ENCODE peak calls at places on chromosomes 1 and 21, in four cellular contexts. One of them, this sample, is unnamed. For H3K36me3, the result is how much of the 10 kb centered on the place peaks cover.

GRCh38 chr1:183164963-183165362 is 21.1 kb upstream of the LAMC2 start:
- DNase-seq in hepatocyte: no peak
- DNase-seq in mammary epithelial cell: peak
- DNase-seq in fibroblast of lung: no peak
- DNase-seq in this sample: peak

GRCh38 chr21:42343556-42343955 is 7.2 kb downstream of the TFF2 start:
- DNase-seq in hepatocyte: no peak
- DNase-seq in mammary epithelial cell: no peak
- DNase-seq in fibroblast of lung: no peak
- DNase-seq in this sample: no peak

GRCh38 chr1:22228505-22228911 is 85.6 kb upstream of the WNT4 start:
- DNase-seq in hepatocyte: peak
- DNase-seq in mammary epithelial cell: peak
- DNase-seq in fibroblast of lung: no peak
- DNase-seq in this sample: peak

GRCh38 chr1:117147856-117148588 is 26.5 kb upstream of the TRIM45 start:
- DNase-seq in hepatocyte: no peak
- DNase-seq in mammary epithelial cell: peak
- DNase-seq in fibroblast of lung: peak
- DNase-seq in this sample: peak

GRCh38 chr1:55039342-55040082 is at the start of gene PCSK9:
- DNase-seq in hepatocyte: peak
- DNase-seq in mammary epithelial cell: peak
- DNase-seq in fibroblast of lung: peak
- DNase-seq in this sample: peak

GRCh38 chr1:197440730-197441129 is 172.7 kb downstream of the CRB1 start:
- DNase-seq in hepatocyte: no peak
- DNase-seq in mammary epithelial cell: no peak
- DNase-seq in fibroblast of lung: no peak
- DNase-seq in this sample: no peak

GRCh38 chr1:161219078-161219892 is 4.1 kb downstream of the APOA2 start:
- DNase-seq in hepatocyte: no peak
- DNase-seq in mammary epithelial cell: no peak
- DNase-seq in fibroblast of lung: no peak
- DNase-seq in this sample: no peak

GRCh38 chr1:227744668-227745067 is 9.4 kb downstream of the SNAP47 start:
- DNase-seq in hepatocyte: no peak
- DNase-seq in mammary epithelial cell: no peak
- DNase-seq in fibroblast of lung: no peak
- DNase-seq in this sample: no peak

GRCh38 chr1:89627596-89627962 is 5.3 kb upstream of the LRRC8C start:
- DNase-seq in hepatocyte: no peak
- DNase-seq in mammary epithelial cell: no peak
- DNase-seq in fibroblast of lung: no peak
- DNase-seq in this sample: no peak

GRCh38 chr1:208025036-208025435 is 114.1 kb upstream of the CD34 start:
- DNase-seq in hepatocyte: no peak
- DNase-seq in mammary epithelial cell: no peak
- DNase-seq in fibroblast of lung: peak
- DNase-seq in this sample: no peak

GRCh38 chr21:26041441-26042180 is 129.0 kb downstream of the APP start:
- DNase-seq in hepatocyte: no peak
- DNase-seq in mammary epithelial cell: peak
- DNase-seq in fibroblast of lung: peak
- DNase-seq in this sample: peak

GRCh38 chr1:6490181-6491075 is 1.0 kb downstream of the PLEKHG5 start:
- DNase-seq in hepatocyte: peak
- DNase-seq in mammary epithelial cell: peak
- DNase-seq in fibroblast of lung: peak
- DNase-seq in this sample: peak

GRCh38 chr1:184563308-184563707 is 176.5 kb downstream of the C1orf21 start:
- DNase-seq in hepatocyte: peak
- DNase-seq in mammary epithelial cell: peak
- DNase-seq in fibroblast of lung: peak
- DNase-seq in this sample: peak

GRCh38 chr1:30572192-30572591 is 151.2 kb downstream of the MATN1 start:
- DNase-seq in hepatocyte: no peak
- DNase-seq in mammary epithelial cell: peak
- DNase-seq in fibroblast of lung: no peak
- DNase-seq in this sample: no peak

GRCh38 chr1:178918328-178918727 is 47.5 kb upstream of the ANGPTL1 start:
- DNase-seq in hepatocyte: no peak
- DNase-seq in mammary epithelial cell: no peak
- DNase-seq in fibroblast of lung: no peak
- DNase-seq in this sample: no peak

GRCh38 chr1:113452921-113453770 is 62.8 kb downstream of the MAGI3 start:
- DNase-seq in hepatocyte: peak
- DNase-seq in mammary epithelial cell: peak
- DNase-seq in fibroblast of lung: peak
- DNase-seq in this sample: peak

GRCh38 chr21:17775431-17776126 is 43.6 kb downstream of the C21orf91 start:
- DNase-seq in hepatocyte: no peak
- DNase-seq in mammary epithelial cell: no peak
- DNase-seq in fibroblast of lung: no peak
- DNase-seq in this sample: no peak

GRCh38 chr1:25486602-25487001 is 55.9 kb downstream of the MACO1 start:
- DNase-seq in hepatocyte: no peak
- DNase-seq in mammary epithelial cell: peak
- DNase-seq in fibroblast of lung: no peak
- DNase-seq in this sample: no peak

GRCh38 chr1:154454391-154455120 is 47.5 kb upstream of the TDRD10 start:
- DNase-seq in hepatocyte: no peak
- DNase-seq in mammary epithelial cell: no peak
- DNase-seq in fibroblast of lung: no peak
- DNase-seq in this sample: no peak

GRCh38 chr1:9721606-9722377 is 70.3 kb downstream of the PIK3CD start:
- DNase-seq in hepatocyte: peak
- DNase-seq in mammary epithelial cell: no peak
- DNase-seq in fibroblast of lung: peak
- DNase-seq in this sample: peak

GRCh38 chr1:159752135-159752580 is 28.6 kb upstream of the DUSP23 start:
- DNase-seq in hepatocyte: peak
- DNase-seq in mammary epithelial cell: peak
- DNase-seq in fibroblast of lung: peak
- DNase-seq in this sample: no peak

GRCh38 chr21:33327326-33327725 is 2.6 kb downstream of the IFNAR1 start:
- DNase-seq in hepatocyte: no peak
- DNase-seq in mammary epithelial cell: no peak
- DNase-seq in fibroblast of lung: no peak
- DNase-seq in this sample: no peak

GRCh38 chr1:27637052-27637451 is 2.1 kb upstream of the FGR start:
- DNase-seq in hepatocyte: no peak
- DNase-seq in mammary epithelial cell: peak
- DNase-seq in fibroblast of lung: no peak
- DNase-seq in this sample: no peak

GRCh38 chr1:186220911-186221310 is 154.1 kb downstream of the TPR start:
- DNase-seq in hepatocyte: no peak
- DNase-seq in mammary epithelial cell: no peak
- DNase-seq in fibroblast of lung: no peak
- DNase-seq in this sample: no peak

GRCh38 chr1:41805771-41806471 is 112.8 kb downstream of the HIVEP3 start:
- DNase-seq in hepatocyte: no peak
- DNase-seq in mammary epithelial cell: no peak
- DNase-seq in fibroblast of lung: no peak
- DNase-seq in this sample: no peak

GRCh38 chr1:25871704-25872494 is 3.6 kb downstream of the PAQR7 start:
- DNase-seq in hepatocyte: no peak
- DNase-seq in mammary epithelial cell: no peak
- DNase-seq in fibroblast of lung: no peak
- DNase-seq in this sample: no peak

GRCh38 chr1:233523047-233523446 is 90.9 kb upstream of the KCNK1 start:
- DNase-seq in hepatocyte: no peak
- DNase-seq in mammary epithelial cell: no peak
- DNase-seq in fibroblast of lung: no peak
- DNase-seq in this sample: no peak

GRCh38 chr1:113913312-113913668 is 8.2 kb downstream of the DCLRE1B start:
- DNase-seq in hepatocyte: no peak
- DNase-seq in mammary epithelial cell: no peak
- DNase-seq in fibroblast of lung: no peak
- DNase-seq in this sample: no peak

GRCh38 chr1:10253755-10254154 is 43.4 kb downstream of the KIF1B start:
- DNase-seq in hepatocyte: peak
- DNase-seq in mammary epithelial cell: peak
- DNase-seq in fibroblast of lung: peak
- DNase-seq in this sample: peak

GRCh38 chr1:212606734-212607205 is 1.8 kb upstream of the ATF3 start:
- DNase-seq in hepatocyte: peak
- DNase-seq in mammary epithelial cell: peak
- DNase-seq in fibroblast of lung: no peak
- DNase-seq in this sample: peak

GRCh38 chr1:212607924-212608208 is 695 bp upstream of the ATF3 start:
- DNase-seq in hepatocyte: no peak
- DNase-seq in mammary epithelial cell: no peak
- DNase-seq in fibroblast of lung: no peak
- DNase-seq in this sample: no peak

GRCh38 chr1:212608209-212608955 is at the start of gene ATF3:
- DNase-seq in hepatocyte: peak
- DNase-seq in mammary epithelial cell: peak
- DNase-seq in fibroblast of lung: peak
- DNase-seq in this sample: peak

GRCh38 chr1:212606042-212606733 is 2.4 kb upstream of the ATF3 start:
- DNase-seq in hepatocyte: no peak
- DNase-seq in mammary epithelial cell: no peak
- DNase-seq in fibroblast of lung: no peak
- DNase-seq in this sample: no peak

DNA sequence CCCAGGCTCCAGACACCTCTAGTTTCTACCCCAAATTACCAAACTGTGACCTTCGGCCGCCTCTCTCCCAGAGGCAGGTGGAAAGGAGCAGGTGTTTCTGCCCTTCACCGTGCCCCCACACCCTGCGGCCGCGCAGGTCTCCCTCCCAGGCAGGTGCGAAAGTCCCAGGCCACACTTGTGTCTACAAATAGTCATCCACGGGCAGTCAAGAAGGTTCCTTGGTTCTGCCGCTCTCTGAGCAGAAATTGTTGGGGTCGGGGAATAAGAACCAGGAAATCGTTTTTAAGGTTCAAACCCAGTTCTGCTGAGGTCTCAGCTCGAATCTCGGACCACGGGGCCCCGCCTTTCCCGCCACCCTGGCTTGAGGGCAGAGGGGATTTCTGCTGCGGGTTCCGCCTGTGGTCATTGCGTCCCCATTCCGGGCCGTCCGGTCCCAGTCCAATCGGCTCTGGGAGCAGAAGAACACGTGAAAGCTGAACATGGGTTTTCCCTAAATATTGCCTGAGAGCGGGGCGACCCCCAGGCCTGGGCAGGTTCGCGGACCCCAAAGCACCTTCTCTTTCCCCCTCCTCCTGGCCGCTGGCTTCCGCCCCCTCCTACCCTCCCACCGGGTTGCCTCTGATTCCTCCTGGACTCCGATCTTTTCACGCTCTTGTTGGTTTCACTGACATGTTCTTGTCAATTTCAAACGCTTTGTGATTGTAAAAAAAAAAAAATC is 1.2 kb upstream of the ATF3 start:
- DNase-seq in hepatocyte: no peak
- DNase-seq in mammary epithelial cell: peak
- DNase-seq in fibroblast of lung: no peak
- DNase-seq in this sample: peak
- TF ChIP-seq EZH2 in hepatocyte: peak
- TF ChIP-seq EZH2 in mammary epithelial cell: no peak
- TF ChIP-seq EZH2 in fibroblast of lung: peak
- TF ChIP-seq EZH2 in this sample: no peak

GRCh38 chr1:29211086-29212030 is 19.4 kb downstream of the MECR start:
- DNase-seq in hepatocyte: no peak
- DNase-seq in mammary epithelial cell: no peak
- DNase-seq in fibroblast of lung: peak
- DNase-seq in this sample: no peak
- H3K36me3 ChIP-seq in hepatocyte: under half
- H3K36me3 ChIP-seq in mammary epithelial cell: under half
- H3K36me3 ChIP-seq in fibroblast of lung: under half
- H3K36me3 ChIP-seq in this sample: under half

DNA sequence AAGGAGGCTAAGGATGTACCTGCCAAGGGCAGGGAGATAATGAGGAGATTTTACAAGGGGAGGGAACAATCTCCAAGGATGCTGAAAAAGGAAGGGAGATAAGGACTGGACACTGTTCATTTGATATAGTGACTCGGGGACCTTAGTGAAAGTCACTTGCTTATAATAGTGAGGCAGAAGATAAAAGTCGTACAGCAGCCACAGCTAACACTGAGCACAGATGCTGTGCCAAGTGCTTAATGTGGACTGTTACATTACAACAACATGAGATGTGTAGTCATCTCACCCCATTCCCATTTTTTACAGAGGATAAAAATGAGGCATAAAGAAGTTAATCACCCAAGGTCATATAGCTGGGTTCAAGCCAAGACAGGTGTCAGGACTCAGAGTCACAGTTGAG is 181.9 kb downstream of the FGGY start:
- DNase-seq in hepatocyte: no peak
- DNase-seq in mammary epithelial cell: no peak
- DNase-seq in fibroblast of lung: no peak
- DNase-seq in this sample: no peak
- H3K27ac ChIP-seq in hepatocyte: no peak
- H3K27ac ChIP-seq in mammary epithelial cell: no peak
- H3K27ac ChIP-seq in fibroblast of lung: no peak
- H3K27ac ChIP-seq in this sample: no peak

GRCh38 chr1:53063744-53064515 is 1.9 kb downstream of the PODN start:
- DNase-seq in hepatocyte: no peak
- DNase-seq in mammary epithelial cell: no peak
- DNase-seq in fibroblast of lung: no peak
- DNase-seq in this sample: no peak

GRCh38 chr1:53060580-53060979 is 1.4 kb upstream of the PODN start:
- DNase-seq in hepatocyte: no peak
- DNase-seq in mammary epithelial cell: no peak
- DNase-seq in fibroblast of lung: peak
- DNase-seq in this sample: no peak

GRCh38 chr1:53061859-53062714 is at the start of gene PODN:
- DNase-seq in hepatocyte: peak
- DNase-seq in mammary epithelial cell: no peak
- DNase-seq in fibroblast of lung: peak
- DNase-seq in this sample: no peak

GRCh38 chr1:53062731-53063591 is 948 bp downstream of the PODN start:
- DNase-seq in hepatocyte: no peak
- DNase-seq in mammary epithelial cell: no peak
- DNase-seq in fibroblast of lung: no peak
- DNase-seq in this sample: no peak

DNA sequence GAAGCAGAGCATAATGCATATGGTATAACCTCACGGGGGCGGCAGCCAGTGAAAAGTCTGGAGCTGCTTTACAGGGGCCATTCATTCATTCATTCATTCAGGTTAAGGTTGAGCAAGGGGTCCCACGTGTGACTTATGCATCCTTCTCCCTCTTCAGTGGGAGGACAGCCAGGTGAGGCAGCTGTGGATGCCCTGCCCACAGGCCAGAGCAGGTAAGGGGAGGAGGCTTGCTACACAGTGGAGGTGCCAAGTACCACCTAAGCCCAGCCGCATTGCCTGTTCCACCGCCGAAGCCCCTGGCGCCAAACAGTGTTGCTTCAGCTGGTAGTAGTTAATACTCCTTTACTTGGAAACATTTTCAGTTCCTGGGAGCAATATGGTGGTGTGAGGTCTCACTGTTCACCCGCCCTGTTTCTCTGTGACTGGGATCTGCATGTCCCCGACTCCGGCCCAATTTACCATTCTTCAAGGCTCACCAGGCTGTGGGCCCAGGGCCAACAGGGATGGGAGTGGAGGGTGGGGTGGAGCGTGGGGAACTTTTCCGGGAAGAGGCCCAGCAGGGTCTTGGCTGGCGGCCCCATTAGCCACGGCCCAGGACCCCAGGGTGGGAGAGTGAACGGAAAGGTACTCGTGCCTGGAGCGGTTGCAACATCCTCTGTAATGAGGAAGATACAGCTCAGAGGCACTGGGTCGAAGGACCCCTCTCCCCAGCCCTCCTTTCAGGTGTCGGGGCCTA is 722 bp upstream of the PODN start:
- DNase-seq in hepatocyte: no peak
- DNase-seq in mammary epithelial cell: no peak
- DNase-seq in fibroblast of lung: peak
- DNase-seq in this sample: no peak
- TF ChIP-seq EZH2 in hepatocyte: no peak
- TF ChIP-seq EZH2 in mammary epithelial cell: peak
- TF ChIP-seq EZH2 in fibroblast of lung: no peak
- TF ChIP-seq EZH2 in this sample: no peak